ENCODE peak calls at places on chromosome 10, in seven cellular contexts. One of them, this sample, is unnamed.

GRCh38 chr10:130040351-130040750 is 70.3 kb downstream of the C10orf143 start:
- DNase-seq in lower lobe of right lung: no peak
- DNase-seq in ovary: no peak
- DNase-seq in GM12878: no peak
- DNase-seq in SK-N-SH: no peak
- DNase-seq in bronchial epithelial cell: no peak
- DNase-seq in pancreas: no peak
- DNase-seq in this sample: no peak

GRCh38 chr10:24207781-24208611 is 942 bp upstream of the KIAA1217 start:
- DNase-seq in ovary: peak
- DNase-seq in GM12878: no peak
- DNase-seq in SK-N-SH: no peak
- DNase-seq in bronchial epithelial cell: peak
- DNase-seq in lower lobe of right lung: no peak
- DNase-seq in pancreas: peak
- DNase-seq in this sample: no peak

GRCh38 chr10:15341502-15342128 is 29.5 kb downstream of the FAM171A1 start:
- DNase-seq in bronchial epithelial cell: no peak
- DNase-seq in ovary: no peak
- DNase-seq in SK-N-SH: peak
- DNase-seq in GM12878: no peak
- DNase-seq in lower lobe of right lung: no peak
- DNase-seq in pancreas: no peak
- DNase-seq in this sample: no peak

GRCh38 chr10:24115403-24115802 is 93.5 kb upstream of the KIAA1217 start:
- DNase-seq in lower lobe of right lung: no peak
- DNase-seq in bronchial epithelial cell: no peak
- DNase-seq in SK-N-SH: no peak
- DNase-seq in GM12878: no peak
- DNase-seq in ovary: no peak
- DNase-seq in pancreas: no peak
- DNase-seq in this sample: no peak

GRCh38 chr10:129809431-129809830 is 154.6 kb downstream of the EBF3 start:
- DNase-seq in pancreas: no peak
- DNase-seq in bronchial epithelial cell: no peak
- DNase-seq in ovary: no peak
- DNase-seq in SK-N-SH: no peak
- DNase-seq in GM12878: no peak
- DNase-seq in lower lobe of right lung: no peak
- DNase-seq in this sample: no peak

GRCh38 chr10:108112218-108112617 is 947.7 kb upstream of the SORCS1 start:
- DNase-seq in bronchial epithelial cell: peak
- DNase-seq in ovary: no peak
- DNase-seq in SK-N-SH: peak
- DNase-seq in GM12878: no peak
- DNase-seq in lower lobe of right lung: no peak
- DNase-seq in pancreas: no peak
- DNase-seq in this sample: no peak

GRCh38 chr10:29734980-29735627 is 100.3 kb upstream of the SVIL start:
- DNase-seq in SK-N-SH: peak
- DNase-seq in GM12878: no peak
- DNase-seq in pancreas: peak
- DNase-seq in ovary: peak
- DNase-seq in bronchial epithelial cell: no peak
- DNase-seq in lower lobe of right lung: peak
- DNase-seq in this sample: peak

GRCh38 chr10:129511758-129512157 is 44.7 kb downstream of the MGMT start:
- DNase-seq in GM12878: no peak
- DNase-seq in lower lobe of right lung: no peak
- DNase-seq in SK-N-SH: no peak
- DNase-seq in pancreas: no peak
- DNase-seq in ovary: no peak
- DNase-seq in bronchial epithelial cell: no peak
- DNase-seq in this sample: no peak

GRCh38 chr10:17289763-17290162 is 61.7 kb downstream of the VIM start:
- DNase-seq in bronchial epithelial cell: no peak
- DNase-seq in lower lobe of right lung: no peak
- DNase-seq in ovary: no peak
- DNase-seq in SK-N-SH: no peak
- DNase-seq in GM12878: no peak
- DNase-seq in pancreas: no peak
- DNase-seq in this sample: no peak

GRCh38 chr10:46240684-46241565 is 45.9 kb upstream of the ANTXRL start:
- DNase-seq in GM12878: no peak
- DNase-seq in ovary: no peak
- DNase-seq in SK-N-SH: no peak
- DNase-seq in pancreas: no peak
- DNase-seq in lower lobe of right lung: no peak
- DNase-seq in bronchial epithelial cell: no peak
- DNase-seq in this sample: no peak

GRCh38 chr10:70592186-70592735 is 10.3 kb downstream of the PRF1 start:
- DNase-seq in SK-N-SH: no peak
- DNase-seq in lower lobe of right lung: no peak
- DNase-seq in GM12878: no peak
- DNase-seq in ovary: no peak
- DNase-seq in pancreas: no peak
- DNase-seq in bronchial epithelial cell: no peak
- DNase-seq in this sample: no peak

GRCh38 chr10:33521904-33522303 is 187.4 kb upstream of the NRP1 start:
- DNase-seq in GM12878: no peak
- DNase-seq in pancreas: no peak
- DNase-seq in ovary: no peak
- DNase-seq in SK-N-SH: no peak
- DNase-seq in bronchial epithelial cell: no peak
- DNase-seq in lower lobe of right lung: no peak
- DNase-seq in this sample: no peak

GRCh38 chr10:33521062-33521461 is 186.6 kb upstream of the NRP1 start:
- DNase-seq in ovary: no peak
- DNase-seq in SK-N-SH: no peak
- DNase-seq in lower lobe of right lung: no peak
- DNase-seq in pancreas: no peak
- DNase-seq in GM12878: no peak
- DNase-seq in bronchial epithelial cell: no peak
- DNase-seq in this sample: no peak

GRCh38 chr10:33523236-33523792 is 188.8 kb upstream of the NRP1 start:
- DNase-seq in GM12878: no peak
- DNase-seq in ovary: no peak
- DNase-seq in bronchial epithelial cell: no peak
- DNase-seq in lower lobe of right lung: no peak
- DNase-seq in SK-N-SH: no peak
- DNase-seq in pancreas: no peak
- DNase-seq in this sample: no peak

GRCh38 chr10:33519130-33519860 is 184.8 kb upstream of the NRP1 start:
- DNase-seq in GM12878: no peak
- DNase-seq in SK-N-SH: no peak
- DNase-seq in ovary: no peak
- DNase-seq in bronchial epithelial cell: no peak
- DNase-seq in pancreas: no peak
- DNase-seq in lower lobe of right lung: no peak
- DNase-seq in this sample: no peak

GRCh38 chr10:33520223-33520622 is 185.8 kb upstream of the NRP1 start:
- DNase-seq in lower lobe of right lung: no peak
- DNase-seq in ovary: no peak
- DNase-seq in GM12878: no peak
- DNase-seq in pancreas: no peak
- DNase-seq in bronchial epithelial cell: no peak
- DNase-seq in SK-N-SH: no peak
- DNase-seq in this sample: no peak
- TF ChIP-seq CTCF in lower lobe of right lung: no peak
- TF ChIP-seq CTCF in ovary: no peak
- TF ChIP-seq CTCF in GM12878: no peak
- TF ChIP-seq CTCF in pancreas: no peak
- TF ChIP-seq CTCF in bronchial epithelial cell: no peak
- TF ChIP-seq CTCF in SK-N-SH: no peak
- TF ChIP-seq CTCF in this sample: no peak

GRCh38 chr10:126187399-126187798 is 200.9 kb downstream of the ADAM12 start:
- DNase-seq in lower lobe of right lung: no peak
- DNase-seq in ovary: no peak
- DNase-seq in bronchial epithelial cell: no peak
- DNase-seq in SK-N-SH: no peak
- DNase-seq in pancreas: no peak
- DNase-seq in GM12878: no peak
- DNase-seq in this sample: no peak

GRCh38 chr10:126188679-126189200 is 199.5 kb downstream of the ADAM12 start:
- DNase-seq in pancreas: no peak
- DNase-seq in GM12878: no peak
- DNase-seq in bronchial epithelial cell: no peak
- DNase-seq in SK-N-SH: no peak
- DNase-seq in ovary: no peak
- DNase-seq in lower lobe of right lung: no peak
- DNase-seq in this sample: no peak

GRCh38 chr10:126191192-126191591 is 197.1 kb downstream of the ADAM12 start:
- DNase-seq in GM12878: no peak
- DNase-seq in ovary: no peak
- DNase-seq in SK-N-SH: no peak
- DNase-seq in lower lobe of right lung: no peak
- DNase-seq in pancreas: no peak
- DNase-seq in bronchial epithelial cell: no peak
- DNase-seq in this sample: no peak

GRCh38 chr10:126185666-126186447 is 202.4 kb downstream of the ADAM12 start:
- DNase-seq in SK-N-SH: no peak
- DNase-seq in GM12878: no peak
- DNase-seq in bronchial epithelial cell: no peak
- DNase-seq in ovary: no peak
- DNase-seq in pancreas: no peak
- DNase-seq in lower lobe of right lung: no peak
- DNase-seq in this sample: no peak

DNA sequence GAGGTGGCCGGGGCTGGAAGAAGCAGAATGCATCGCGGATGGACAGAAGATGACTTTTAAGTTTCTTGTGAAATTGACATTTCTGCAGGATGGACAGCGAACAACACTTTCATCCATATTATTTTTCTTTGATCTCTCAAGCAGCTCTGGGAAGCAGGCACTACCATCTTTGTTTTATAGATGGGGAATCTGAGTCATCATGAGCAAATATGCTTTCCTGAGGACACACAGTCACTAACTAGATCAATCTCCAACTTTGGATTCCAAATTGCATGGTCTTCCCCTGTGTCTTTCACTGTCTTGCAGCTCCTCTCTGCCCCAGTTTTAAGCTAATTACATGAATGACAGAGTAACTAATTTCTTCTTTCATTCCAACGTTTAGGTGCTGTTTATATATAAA is 201.5 kb downstream of the ADAM12 start:
- DNase-seq in GM12878: no peak
- DNase-seq in bronchial epithelial cell: peak
- DNase-seq in ovary: no peak
- DNase-seq in lower lobe of right lung: no peak
- DNase-seq in pancreas: no peak
- DNase-seq in SK-N-SH: no peak
- DNase-seq in this sample: no peak
- TF ChIP-seq CTCF in GM12878: no peak
- TF ChIP-seq CTCF in bronchial epithelial cell: no peak
- TF ChIP-seq CTCF in ovary: no peak
- TF ChIP-seq CTCF in lower lobe of right lung: no peak
- TF ChIP-seq CTCF in pancreas: no peak
- TF ChIP-seq CTCF in SK-N-SH: no peak
- TF ChIP-seq CTCF in this sample: no peak

GRCh38 chr10:116689744-116690143 is 52.6 kb downstream of the HSPA12A start:
- DNase-seq in lower lobe of right lung: no peak
- DNase-seq in pancreas: no peak
- DNase-seq in ovary: no peak
- DNase-seq in bronchial epithelial cell: no peak
- DNase-seq in SK-N-SH: no peak
- DNase-seq in GM12878: no peak
- DNase-seq in this sample: no peak

GRCh38 chr10:116692225-116692624 is 50.1 kb downstream of the HSPA12A start:
- DNase-seq in ovary: no peak
- DNase-seq in bronchial epithelial cell: no peak
- DNase-seq in pancreas: no peak
- DNase-seq in lower lobe of right lung: no peak
- DNase-seq in SK-N-SH: no peak
- DNase-seq in GM12878: no peak
- DNase-seq in this sample: no peak

GRCh38 chr10:116690356-116691078 is 51.8 kb downstream of the HSPA12A start:
- DNase-seq in ovary: no peak
- DNase-seq in GM12878: no peak
- DNase-seq in bronchial epithelial cell: no peak
- DNase-seq in lower lobe of right lung: no peak
- DNase-seq in pancreas: no peak
- DNase-seq in SK-N-SH: no peak
- DNase-seq in this sample: no peak

GRCh38 chr10:116691544-116692126 is 50.7 kb downstream of the HSPA12A start:
- DNase-seq in ovary: peak
- DNase-seq in GM12878: no peak
- DNase-seq in lower lobe of right lung: no peak
- DNase-seq in pancreas: no peak
- DNase-seq in bronchial epithelial cell: no peak
- DNase-seq in SK-N-SH: no peak
- DNase-seq in this sample: no peak

DNA sequence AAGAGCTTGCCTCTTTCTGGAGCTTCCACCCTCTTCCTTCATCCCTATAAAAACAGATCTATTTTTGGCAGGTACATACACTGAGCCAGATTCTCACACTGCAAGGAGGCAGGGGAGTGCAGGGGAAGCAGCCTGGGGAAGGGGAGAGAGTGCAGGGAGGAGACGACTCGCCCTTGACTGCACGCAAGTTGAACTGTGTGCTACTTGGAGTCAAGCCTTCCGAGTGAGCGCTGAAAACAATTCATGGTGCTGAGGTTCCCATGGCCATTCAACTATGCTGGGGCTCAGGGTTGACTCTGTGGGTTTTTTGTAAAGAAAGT is 51.3 kb downstream of the HSPA12A start:
- DNase-seq in GM12878: no peak
- DNase-seq in ovary: peak
- DNase-seq in bronchial epithelial cell: no peak
- DNase-seq in lower lobe of right lung: no peak
- DNase-seq in pancreas: no peak
- DNase-seq in SK-N-SH: no peak
- DNase-seq in this sample: no peak
- TF ChIP-seq CTCF in GM12878: no peak
- TF ChIP-seq CTCF in ovary: no peak
- TF ChIP-seq CTCF in bronchial epithelial cell: no peak
- TF ChIP-seq CTCF in lower lobe of right lung: no peak
- TF ChIP-seq CTCF in pancreas: no peak
- TF ChIP-seq CTCF in SK-N-SH: no peak
- TF ChIP-seq CTCF in this sample: no peak

GRCh38 chr10:128087146-128087883 is 38.9 kb downstream of the MKI67 start:
- DNase-seq in GM12878: no peak
- DNase-seq in lower lobe of right lung: no peak
- DNase-seq in SK-N-SH: no peak
- DNase-seq in ovary: no peak
- DNase-seq in pancreas: no peak
- DNase-seq in bronchial epithelial cell: peak
- DNase-seq in this sample: no peak

GRCh38 chr10:128084991-128085390 is 41.2 kb downstream of the MKI67 start:
- DNase-seq in ovary: no peak
- DNase-seq in bronchial epithelial cell: no peak
- DNase-seq in pancreas: no peak
- DNase-seq in GM12878: no peak
- DNase-seq in lower lobe of right lung: no peak
- DNase-seq in SK-N-SH: no peak
- DNase-seq in this sample: no peak

GRCh38 chr10:128086003-128086863 is 40.0 kb downstream of the MKI67 start:
- DNase-seq in bronchial epithelial cell: peak
- DNase-seq in GM12878: no peak
- DNase-seq in pancreas: no peak
- DNase-seq in lower lobe of right lung: no peak
- DNase-seq in SK-N-SH: no peak
- DNase-seq in ovary: no peak
- DNase-seq in this sample: no peak

GRCh38 chr10:128091636-128092210 is 34.5 kb downstream of the MKI67 start:
- DNase-seq in bronchial epithelial cell: no peak
- DNase-seq in GM12878: no peak
- DNase-seq in SK-N-SH: no peak
- DNase-seq in ovary: no peak
- DNase-seq in lower lobe of right lung: no peak
- DNase-seq in pancreas: no peak
- DNase-seq in this sample: no peak

GRCh38 chr10:128087884-128088695 is 38.1 kb downstream of the MKI67 start:
- DNase-seq in SK-N-SH: peak
- DNase-seq in GM12878: no peak
- DNase-seq in bronchial epithelial cell: peak
- DNase-seq in ovary: no peak
- DNase-seq in pancreas: no peak
- DNase-seq in lower lobe of right lung: no peak
- DNase-seq in this sample: no peak
- TF ChIP-seq CTCF in SK-N-SH: no peak
- TF ChIP-seq CTCF in GM12878: no peak
- TF ChIP-seq CTCF in bronchial epithelial cell: peak
- TF ChIP-seq CTCF in ovary: no peak
- TF ChIP-seq CTCF in pancreas: no peak
- TF ChIP-seq CTCF in lower lobe of right lung: no peak
- TF ChIP-seq CTCF in this sample: no peak